ENCODE peak calls at places on chromosomes 7 and 10, in four cellular contexts. A is COR-L47, Z is AG08395, R is bronchial epithelial cell. U is an unnamed sample.

GRCh38 chr7:27680610-27681009 is 17.9 kb upstream of the HIBADH start:
- DNase-seq in Z (no peak), R (no peak), A (no peak), U (no peak)

GRCh38 chr7:158959021-158959717 is 102.8 kb downstream of the DYNC2I1 start:
- DNase-seq in A (no peak), Z (no peak), R (no peak), U (no peak)

GRCh38 chr7:131357282-131357880 is 29.7 kb downstream of the MKLN1 start:
- DNase-seq in Z (no peak), R (no peak), A (no peak), U (no peak)

GRCh38 chr10:118290471-118290995 is 51.6 kb downstream of the FAM204A start:
- DNase-seq in A (no peak), Z (no peak), R (peak; percentile 97), U (no peak)

GRCh38 chr7:80392229-80393169 is 119.4 kb downstream of the GNAT3 start:
- DNase-seq in R (peak; percentile 56), Z (peak; percentile 34), A (peak; percentile 47), U (no peak)

GRCh38 chr7:13742719-13743640 is 246.5 kb downstream of the ETV1 start:
- DNase-seq in R (peak; percentile 54), Z (peak; percentile 43), A (peak; percentile 45), U (no peak)

GRCh38 chr10:124724279-124725027 is 19.7 kb downstream of the FAM53B start:
- DNase-seq in R (no peak), Z (no peak), A (no peak), U (no peak)

GRCh38 chr7:43394441-43395130 is 188.3 kb upstream of the STK17A start:
- DNase-seq in Z (no peak), R (peak; percentile 98), A (no peak), U (no peak)

GRCh38 chr10:90644165-90644564 is 213.7 kb downstream of the HTR7 start:
- DNase-seq in R (peak; percentile 58), A (no peak), Z (no peak), U (no peak)

GRCh38 chr7:20107582-20107981 is 109.6 kb downstream of the MACC1 start:
- DNase-seq in Z (peak; percentile 65), R (no peak), A (no peak), U (no peak)

GRCh38 chr7:123609883-123610239 is 8.2 kb downstream of the ASB15 start:
- DNase-seq in Z (no peak), R (no peak), A (no peak), U (no peak)

GRCh38 chr10:110643670-110644597 is at the start of gene RBM20:
- DNase-seq in Z (no peak), R (no peak), A (no peak), U (peak; percentile 30)